ENCODE peak calls at places on chromosome 20, in nine cellular contexts. One of them, this sample, is unnamed.

GRCh38 chr20:479487-479886 is 17.2 kb upstream of the TBC1D20 start:
- DNase-seq in kidney glomerular epithelial cell: no peak
- DNase-seq in T-helper 9 cell: no peak
- DNase-seq in H54: no peak
- DNase-seq in stimulated activated CD8-positive, alpha-beta memory T cell treated with anti-CD3 and anti-CD28 coated beads, Interleukin-2, amount 100 ng/mL, for 1 hour: no peak
- DNase-seq in astrocyte of the cerebellum: no peak
- DNase-seq in epithelial cell of esophagus: no peak
- DNase-seq in GDM1: no peak
- DNase-seq in stimulated activated CD4-positive, alpha-beta T cell treated with anti-CD3 and anti-CD28 coated beads, Interleukin-2, amount 100 ng/mL, for 48 hours: no peak
- DNase-seq in this sample: no peak

GRCh38 chr20:37816003-37816402 is 86.9 kb upstream of the VSTM2L start:
- DNase-seq in kidney glomerular epithelial cell: no peak
- DNase-seq in T-helper 9 cell: no peak
- DNase-seq in H54: no peak
- DNase-seq in stimulated activated CD8-positive, alpha-beta memory T cell treated with anti-CD3 and anti-CD28 coated beads, Interleukin-2, amount 100 ng/mL, for 1 hour: no peak
- DNase-seq in astrocyte of the cerebellum: no peak
- DNase-seq in epithelial cell of esophagus: no peak
- DNase-seq in GDM1: no peak
- DNase-seq in stimulated activated CD4-positive, alpha-beta T cell treated with anti-CD3 and anti-CD28 coated beads, Interleukin-2, amount 100 ng/mL, for 48 hours: no peak
- DNase-seq in this sample: no peak

GRCh38 chr20:11902264-11902663 is 15.4 kb upstream of the BTBD3 start:
- DNase-seq in kidney glomerular epithelial cell: no peak
- DNase-seq in T-helper 9 cell: no peak
- DNase-seq in H54: no peak
- DNase-seq in stimulated activated CD8-positive, alpha-beta memory T cell treated with anti-CD3 and anti-CD28 coated beads, Interleukin-2, amount 100 ng/mL, for 1 hour: no peak
- DNase-seq in astrocyte of the cerebellum: peak; percentile 75
- DNase-seq in epithelial cell of esophagus: peak; percentile 42
- DNase-seq in GDM1: no peak
- DNase-seq in stimulated activated CD4-positive, alpha-beta T cell treated with anti-CD3 and anti-CD28 coated beads, Interleukin-2, amount 100 ng/mL, for 48 hours: no peak
- DNase-seq in this sample: no peak

GRCh38 chr20:56689852-56690485 is 60.9 kb downstream of the TFAP2C start:
- DNase-seq in kidney glomerular epithelial cell: no peak
- DNase-seq in T-helper 9 cell: no peak
- DNase-seq in H54: peak; percentile 49
- DNase-seq in stimulated activated CD8-positive, alpha-beta memory T cell treated with anti-CD3 and anti-CD28 coated beads, Interleukin-2, amount 100 ng/mL, for 1 hour: no peak
- DNase-seq in astrocyte of the cerebellum: no peak
- DNase-seq in epithelial cell of esophagus: peak; percentile 9
- DNase-seq in GDM1: no peak
- DNase-seq in stimulated activated CD4-positive, alpha-beta T cell treated with anti-CD3 and anti-CD28 coated beads, Interleukin-2, amount 100 ng/mL, for 48 hours: no peak
- DNase-seq in this sample: no peak

GRCh38 chr20:6829510-6830116 is 62.1 kb downstream of the BMP2 start:
- DNase-seq in kidney glomerular epithelial cell: no peak
- DNase-seq in T-helper 9 cell: no peak
- DNase-seq in H54: no peak
- DNase-seq in stimulated activated CD8-positive, alpha-beta memory T cell treated with anti-CD3 and anti-CD28 coated beads, Interleukin-2, amount 100 ng/mL, for 1 hour: no peak
- DNase-seq in astrocyte of the cerebellum: peak; percentile 5
- DNase-seq in epithelial cell of esophagus: peak; percentile 86
- DNase-seq in GDM1: no peak
- DNase-seq in stimulated activated CD4-positive, alpha-beta T cell treated with anti-CD3 and anti-CD28 coated beads, Interleukin-2, amount 100 ng/mL, for 48 hours: no peak
- DNase-seq in this sample: no peak

GRCh38 chr20:62066983-62067433 is 1.3 kb upstream of the TAF4 start:
- DNase-seq in kidney glomerular epithelial cell: no peak
- DNase-seq in T-helper 9 cell: no peak
- DNase-seq in H54: no peak
- DNase-seq in stimulated activated CD8-positive, alpha-beta memory T cell treated with anti-CD3 and anti-CD28 coated beads, Interleukin-2, amount 100 ng/mL, for 1 hour: no peak
- DNase-seq in astrocyte of the cerebellum: no peak
- DNase-seq in epithelial cell of esophagus: no peak
- DNase-seq in GDM1: no peak
- DNase-seq in stimulated activated CD4-positive, alpha-beta T cell treated with anti-CD3 and anti-CD28 coated beads, Interleukin-2, amount 100 ng/mL, for 48 hours: no peak
- DNase-seq in this sample: no peak

GRCh38 chr20:32681175-32682084 is 7.7 kb upstream of the C20orf203 start:
- DNase-seq in kidney glomerular epithelial cell: peak; percentile 34
- DNase-seq in T-helper 9 cell: no peak
- DNase-seq in H54: peak; percentile 51
- DNase-seq in stimulated activated CD8-positive, alpha-beta memory T cell treated with anti-CD3 and anti-CD28 coated beads, Interleukin-2, amount 100 ng/mL, for 1 hour: no peak
- DNase-seq in astrocyte of the cerebellum: no peak
- DNase-seq in epithelial cell of esophagus: peak; percentile 88
- DNase-seq in GDM1: peak; percentile 99
- DNase-seq in stimulated activated CD4-positive, alpha-beta T cell treated with anti-CD3 and anti-CD28 coated beads, Interleukin-2, amount 100 ng/mL, for 48 hours: no peak
- DNase-seq in this sample: peak; percentile 27

GRCh38 chr20:57920971-57921370 is 211.2 kb upstream of the PMEPA1 start:
- DNase-seq in kidney glomerular epithelial cell: no peak
- DNase-seq in T-helper 9 cell: no peak
- DNase-seq in H54: no peak
- DNase-seq in stimulated activated CD8-positive, alpha-beta memory T cell treated with anti-CD3 and anti-CD28 coated beads, Interleukin-2, amount 100 ng/mL, for 1 hour: no peak
- DNase-seq in astrocyte of the cerebellum: no peak
- DNase-seq in epithelial cell of esophagus: no peak
- DNase-seq in GDM1: no peak
- DNase-seq in stimulated activated CD4-positive, alpha-beta T cell treated with anti-CD3 and anti-CD28 coated beads, Interleukin-2, amount 100 ng/mL, for 48 hours: no peak
- DNase-seq in this sample: no peak

GRCh38 chr20:60921021-60921622 is 330.9 kb upstream of the CDH4 start:
- DNase-seq in kidney glomerular epithelial cell: peak; percentile 16
- DNase-seq in T-helper 9 cell: no peak
- DNase-seq in H54: no peak
- DNase-seq in stimulated activated CD8-positive, alpha-beta memory T cell treated with anti-CD3 and anti-CD28 coated beads, Interleukin-2, amount 100 ng/mL, for 1 hour: no peak
- DNase-seq in astrocyte of the cerebellum: no peak
- DNase-seq in epithelial cell of esophagus: no peak
- DNase-seq in GDM1: peak; percentile 35
- DNase-seq in stimulated activated CD4-positive, alpha-beta T cell treated with anti-CD3 and anti-CD28 coated beads, Interleukin-2, amount 100 ng/mL, for 48 hours: peak; percentile 13
- DNase-seq in this sample: no peak

GRCh38 chr20:19292254-19292653 is 79.8 kb downstream of the SLC24A3 start:
- DNase-seq in kidney glomerular epithelial cell: no peak
- DNase-seq in T-helper 9 cell: no peak
- DNase-seq in H54: no peak
- DNase-seq in stimulated activated CD8-positive, alpha-beta memory T cell treated with anti-CD3 and anti-CD28 coated beads, Interleukin-2, amount 100 ng/mL, for 1 hour: no peak
- DNase-seq in astrocyte of the cerebellum: no peak
- DNase-seq in epithelial cell of esophagus: no peak
- DNase-seq in GDM1: no peak
- DNase-seq in stimulated activated CD4-positive, alpha-beta T cell treated with anti-CD3 and anti-CD28 coated beads, Interleukin-2, amount 100 ng/mL, for 48 hours: no peak
- DNase-seq in this sample: no peak

GRCh38 chr20:46594725-46595124 is 44.3 kb upstream of the OCSTAMP start:
- DNase-seq in kidney glomerular epithelial cell: no peak
- DNase-seq in T-helper 9 cell: no peak
- DNase-seq in H54: no peak
- DNase-seq in stimulated activated CD8-positive, alpha-beta memory T cell treated with anti-CD3 and anti-CD28 coated beads, Interleukin-2, amount 100 ng/mL, for 1 hour: no peak
- DNase-seq in astrocyte of the cerebellum: no peak
- DNase-seq in epithelial cell of esophagus: no peak
- DNase-seq in GDM1: no peak
- DNase-seq in stimulated activated CD4-positive, alpha-beta T cell treated with anti-CD3 and anti-CD28 coated beads, Interleukin-2, amount 100 ng/mL, for 48 hours: no peak
- DNase-seq in this sample: no peak

GRCh38 chr20:18623156-18623555 is 35.3 kb downstream of the DTD1 start:
- DNase-seq in kidney glomerular epithelial cell: no peak
- DNase-seq in T-helper 9 cell: no peak
- DNase-seq in H54: no peak
- DNase-seq in stimulated activated CD8-positive, alpha-beta memory T cell treated with anti-CD3 and anti-CD28 coated beads, Interleukin-2, amount 100 ng/mL, for 1 hour: no peak
- DNase-seq in astrocyte of the cerebellum: no peak
- DNase-seq in epithelial cell of esophagus: no peak
- DNase-seq in GDM1: no peak
- DNase-seq in stimulated activated CD4-positive, alpha-beta T cell treated with anti-CD3 and anti-CD28 coated beads, Interleukin-2, amount 100 ng/mL, for 48 hours: no peak
- DNase-seq in this sample: no peak

GRCh38 chr20:23302386-23302785 is 48.2 kb upstream of the NXT1 start:
- DNase-seq in kidney glomerular epithelial cell: no peak
- DNase-seq in T-helper 9 cell: no peak
- DNase-seq in H54: no peak
- DNase-seq in stimulated activated CD8-positive, alpha-beta memory T cell treated with anti-CD3 and anti-CD28 coated beads, Interleukin-2, amount 100 ng/mL, for 1 hour: no peak
- DNase-seq in astrocyte of the cerebellum: no peak
- DNase-seq in epithelial cell of esophagus: no peak
- DNase-seq in GDM1: no peak
- DNase-seq in stimulated activated CD4-positive, alpha-beta T cell treated with anti-CD3 and anti-CD28 coated beads, Interleukin-2, amount 100 ng/mL, for 48 hours: no peak
- DNase-seq in this sample: no peak

GRCh38 chr20:58828141-58828540 is 22.6 kb downstream of the GNAS-AS1 start:
- DNase-seq in kidney glomerular epithelial cell: no peak
- DNase-seq in T-helper 9 cell: no peak
- DNase-seq in H54: no peak
- DNase-seq in stimulated activated CD8-positive, alpha-beta memory T cell treated with anti-CD3 and anti-CD28 coated beads, Interleukin-2, amount 100 ng/mL, for 1 hour: no peak
- DNase-seq in astrocyte of the cerebellum: no peak
- DNase-seq in epithelial cell of esophagus: no peak
- DNase-seq in GDM1: no peak
- DNase-seq in stimulated activated CD4-positive, alpha-beta T cell treated with anti-CD3 and anti-CD28 coated beads, Interleukin-2, amount 100 ng/mL, for 48 hours: no peak
- DNase-seq in this sample: no peak

GRCh38 chr20:22682381-22682780 is 98.0 kb upstream of the FOXA2 start:
- DNase-seq in kidney glomerular epithelial cell: no peak
- DNase-seq in T-helper 9 cell: no peak
- DNase-seq in H54: no peak
- DNase-seq in stimulated activated CD8-positive, alpha-beta memory T cell treated with anti-CD3 and anti-CD28 coated beads, Interleukin-2, amount 100 ng/mL, for 1 hour: no peak
- DNase-seq in astrocyte of the cerebellum: no peak
- DNase-seq in epithelial cell of esophagus: peak; percentile 68
- DNase-seq in GDM1: no peak
- DNase-seq in stimulated activated CD4-positive, alpha-beta T cell treated with anti-CD3 and anti-CD28 coated beads, Interleukin-2, amount 100 ng/mL, for 48 hours: no peak
- DNase-seq in this sample: no peak

GRCh38 chr20:34269996-34270627 is 28.9 kb downstream of the ASIP start:
- DNase-seq in kidney glomerular epithelial cell: no peak
- DNase-seq in T-helper 9 cell: no peak
- DNase-seq in H54: no peak
- DNase-seq in stimulated activated CD8-positive, alpha-beta memory T cell treated with anti-CD3 and anti-CD28 coated beads, Interleukin-2, amount 100 ng/mL, for 1 hour: no peak
- DNase-seq in astrocyte of the cerebellum: peak; percentile 40
- DNase-seq in epithelial cell of esophagus: no peak
- DNase-seq in GDM1: no peak
- DNase-seq in stimulated activated CD4-positive, alpha-beta T cell treated with anti-CD3 and anti-CD28 coated beads, Interleukin-2, amount 100 ng/mL, for 48 hours: no peak
- DNase-seq in this sample: no peak

GRCh38 chr20:1127840-1128239 is 9.4 kb downstream of the PSMF1 start:
- DNase-seq in kidney glomerular epithelial cell: no peak
- DNase-seq in T-helper 9 cell: no peak
- DNase-seq in H54: no peak
- DNase-seq in stimulated activated CD8-positive, alpha-beta memory T cell treated with anti-CD3 and anti-CD28 coated beads, Interleukin-2, amount 100 ng/mL, for 1 hour: no peak
- DNase-seq in astrocyte of the cerebellum: no peak
- DNase-seq in epithelial cell of esophagus: peak; percentile 17
- DNase-seq in GDM1: no peak
- DNase-seq in stimulated activated CD4-positive, alpha-beta T cell treated with anti-CD3 and anti-CD28 coated beads, Interleukin-2, amount 100 ng/mL, for 48 hours: no peak
- DNase-seq in this sample: no peak

GRCh38 chr20:25321262-25321831 is 69.3 kb downstream of the ABHD12 start:
- DNase-seq in kidney glomerular epithelial cell: no peak
- DNase-seq in T-helper 9 cell: no peak
- DNase-seq in H54: no peak
- DNase-seq in stimulated activated CD8-positive, alpha-beta memory T cell treated with anti-CD3 and anti-CD28 coated beads, Interleukin-2, amount 100 ng/mL, for 1 hour: no peak
- DNase-seq in astrocyte of the cerebellum: no peak
- DNase-seq in epithelial cell of esophagus: no peak
- DNase-seq in GDM1: no peak
- DNase-seq in stimulated activated CD4-positive, alpha-beta T cell treated with anti-CD3 and anti-CD28 coated beads, Interleukin-2, amount 100 ng/mL, for 48 hours: no peak
- DNase-seq in this sample: no peak

GRCh38 chr20:23111944-23112342 is 25.8 kb upstream of the CD93 start:
- DNase-seq in kidney glomerular epithelial cell: no peak
- DNase-seq in T-helper 9 cell: no peak
- DNase-seq in H54: no peak
- DNase-seq in stimulated activated CD8-positive, alpha-beta memory T cell treated with anti-CD3 and anti-CD28 coated beads, Interleukin-2, amount 100 ng/mL, for 1 hour: no peak
- DNase-seq in astrocyte of the cerebellum: no peak
- DNase-seq in epithelial cell of esophagus: no peak
- DNase-seq in GDM1: no peak
- DNase-seq in stimulated activated CD4-positive, alpha-beta T cell treated with anti-CD3 and anti-CD28 coated beads, Interleukin-2, amount 100 ng/mL, for 48 hours: no peak
- DNase-seq in this sample: no peak

GRCh38 chr20:17645546-17646208 is 36.4 kb downstream of the RRBP1 start:
- DNase-seq in kidney glomerular epithelial cell: no peak
- DNase-seq in T-helper 9 cell: no peak
- DNase-seq in H54: no peak
- DNase-seq in stimulated activated CD8-positive, alpha-beta memory T cell treated with anti-CD3 and anti-CD28 coated beads, Interleukin-2, amount 100 ng/mL, for 1 hour: no peak
- DNase-seq in astrocyte of the cerebellum: no peak
- DNase-seq in epithelial cell of esophagus: no peak
- DNase-seq in GDM1: no peak
- DNase-seq in stimulated activated CD4-positive, alpha-beta T cell treated with anti-CD3 and anti-CD28 coated beads, Interleukin-2, amount 100 ng/mL, for 48 hours: no peak
- DNase-seq in this sample: no peak